ENCODE peak calls at places on chromosomes 16 and 17, in five cellular contexts. Z, G, E, Y and D are unnamed samples.

GRCh38 chr16:5653789-5654188 is 556.2 kb upstream of the EEF2KMT start:
- DNase-seq in Z (no peak), G (no peak), E (no peak), Y (no peak), D (no peak)

GRCh38 chr16:72997141-72997542 is 50.8 kb downstream of the ZFHX3 start:
- DNase-seq in Z (peak), G (peak), E (no peak), Y (peak), D (peak)

GRCh38 chr16:2237552-2238395 is 1.5 kb downstream of the DNASE1L2 start:
- DNase-seq in Z (no peak), G (no peak), E (peak), Y (no peak), D (no peak)

GRCh38 chr16:13305019-13305755 is 403.8 kb downstream of the SHISA9 start:
- DNase-seq in Z (no peak), G (no peak), E (no peak), Y (no peak), D (peak)

GRCh38 chr17:2737693-2738092 is 11.8 kb downstream of the CCDC92B start:
- DNase-seq in Z (no peak), G (no peak), E (no peak), Y (no peak), D (no peak)

GRCh38 chr16:55323637-55324490 is at the start of gene IRX6:
- DNase-seq in Z (no peak), G (no peak), E (peak), Y (no peak), D (peak)

GRCh38 chr16:58428621-58429557 is 36.6 kb downstream of the GINS3 start:
- DNase-seq in Z (no peak), G (no peak), E (no peak), Y (no peak), D (no peak)

GRCh38 chr16:85257483-85257882 is 145.2 kb upstream of the CIBAR2 start:
- DNase-seq in Z (no peak), G (no peak), E (no peak), Y (no peak), D (no peak)

GRCh38 chr17:62689441-62690167 is 62.1 kb downstream of the MRC2 start:
- DNase-seq in Z (no peak), G (no peak), E (no peak), Y (no peak), D (no peak)

GRCh38 chr16:28596840-28597691 is at the start of gene SULT1A2:
- DNase-seq in Z (no peak), G (no peak), E (peak), Y (peak), D (peak)

GRCh38 chr17:12024332-12024731 is 3.7 kb downstream of the MAP2K4 start:
- DNase-seq in Z (no peak), G (peak), E (no peak), Y (peak), D (peak)

GRCh38 chr16:3216263-3216640 is 18.7 kb downstream of the ZNF200 start:
- DNase-seq in Z (no peak), G (no peak), E (no peak), Y (no peak), D (no peak)

GRCh38 chr16:11079657-11080187 is 135.4 kb downstream of the CLEC16A start:
- DNase-seq in Z (no peak), G (peak), E (no peak), Y (peak), D (peak)

GRCh38 chr16:11498683-11499082 is 88.0 kb downstream of the LITAF start:
- DNase-seq in Z (no peak), G (no peak), E (no peak), Y (no peak), D (no peak)

GRCh38 chr17:62869885-62870580 is 61.9 kb upstream of the MARCHF10 start:
- DNase-seq in Z (no peak), G (peak), E (peak), Y (peak), D (no peak)

GRCh38 chr16:31451681-31452351 is 7.5 kb upstream of the ARMC5 start:
- DNase-seq in Z (no peak), G (peak), E (peak), Y (peak), D (peak)

GRCh38 chr16:85897384-85897783 is 1.6 kb upstream of the IRF8 start:
- DNase-seq in Z (no peak), G (no peak), E (no peak), Y (no peak), D (no peak)

GRCh38 chr16:19808061-19808621 is 76.5 kb downstream of the GPRC5B start:
- DNase-seq in Z (no peak), G (no peak), E (no peak), Y (no peak), D (no peak)

GRCh38 chr16:19396555-19397011 is 21.1 kb upstream of the TMC5 start:
- DNase-seq in Z (no peak), G (no peak), E (no peak), Y (no peak), D (peak)

GRCh38 chr16:15952265-15952711 is 2.9 kb downstream of the ABCC1 start:
- DNase-seq in Z (no peak), G (no peak), E (no peak), Y (no peak), D (no peak)

GRCh38 chr17:28133562-28133970 is 91.1 kb downstream of the NLK start:
- DNase-seq in Z (no peak), G (peak), E (no peak), Y (peak), D (peak)

GRCh38 chr16:3012828-3013420 is at the start of gene CLDN9:
- DNase-seq in Z (no peak), G (no peak), E (no peak), Y (no peak), D (no peak)

GRCh38 chr17:67489273-67489672 is 112.2 kb downstream of the PITPNC1 start:
- DNase-seq in Z (no peak), G (no peak), E (no peak), Y (no peak), D (no peak)

GRCh38 chr17:41024702-41025101 is 2.3 kb downstream of the KRTAP1-5 start:
- DNase-seq in Z (no peak), G (no peak), E (no peak), Y (no peak), D (no peak)

GRCh38 chr17:80771612-80772005 is 220.0 kb upstream of the CHMP6 start:
- DNase-seq in Z (no peak), G (no peak), E (no peak), Y (no peak), D (no peak)

GRCh38 chr16:20300312-20301097 is 26.8 kb downstream of the GP2 start:
- DNase-seq in Z (peak), G (peak), E (peak), Y (peak), D (peak)

GRCh38 chr16:84868829-84869457 is 49.2 kb downstream of the CRISPLD2 start:
- DNase-seq in Z (no peak), G (no peak), E (no peak), Y (no peak), D (no peak)

GRCh38 chr16:1310832-1311200 is 1.4 kb downstream of the UBE2I start:
- DNase-seq in Z (no peak), G (no peak), E (peak), Y (no peak), D (no peak)

GRCh38 chr17:27545562-27546229 is 85.3 kb upstream of the LGALS9 start:
- DNase-seq in Z (no peak), G (peak), E (peak), Y (no peak), D (no peak)

GRCh38 chr17:82687375-82687861 is 11.1 kb downstream of the RAB40B start:
- DNase-seq in Z (no peak), G (no peak), E (no peak), Y (no peak), D (no peak)

GRCh38 chr17:63361182-63361581 is 84.9 kb downstream of the CYB561 start:
- DNase-seq in Z (no peak), G (no peak), E (no peak), Y (no peak), D (no peak)

GRCh38 chr17:1414001-1414574 is 14.1 kb upstream of the YWHAE start:
- DNase-seq in Z (no peak), G (no peak), E (no peak), Y (no peak), D (no peak)

GRCh38 chr17:42142371-42142896 is 12.4 kb downstream of the RAB5C start:
- DNase-seq in Z (no peak), G (peak), E (peak), Y (peak), D (no peak)

GRCh38 chr17:74603032-74603635 is 11.1 kb upstream of the CD300LD start:
- DNase-seq in Z (no peak), G (no peak), E (no peak), Y (no peak), D (no peak)

GRCh38 chr16:53159781-53160436 is 105.1 kb downstream of the CHD9 start:
- DNase-seq in Z (peak), G (peak), E (peak), Y (peak), D (peak)

GRCh38 chr17:75380315-75380714 is 25.2 kb downstream of the GRB2 start:
- DNase-seq in Z (no peak), G (peak), E (no peak), Y (no peak), D (no peak)

GRCh38 chr17:19321481-19322128 is 40.9 kb downstream of the B9D1 start:
- DNase-seq in Z (no peak), G (no peak), E (no peak), Y (no peak), D (no peak)
- TF ChIP-seq CTCF in Z (no peak), G (peak), E (peak), Y (peak), D (no peak)

GRCh38 chr17:33335491-33336173 is 42.5 kb upstream of the ASIC2 start:
- DNase-seq in Z (no peak), G (no peak), E (peak), Y (no peak), D (no peak)
- TF ChIP-seq CTCF in Z (no peak), G (no peak), E (peak), Y (no peak), D (no peak)

GRCh38 chr17:7640783-7641182 is 9.9 kb upstream of the ATP1B2 start:
- DNase-seq in Z (no peak), G (no peak), E (no peak), Y (no peak), D (no peak)
- TF ChIP-seq CTCF in Z (no peak), G (no peak), E (no peak), Y (no peak), D (no peak)

GRCh38 chr16:9434659-9435058 is 343.2 kb downstream of the HAPSTR1 start:
- DNase-seq in Z (no peak), G (no peak), E (no peak), Y (no peak), D (no peak)
- TF ChIP-seq CTCF in Z (no peak), G (no peak), E (no peak), Y (no peak), D (no peak)

GRCh38 chr16:27202923-27203428 is 350 bp upstream of the KDM8 start:
- DNase-seq in Z (no peak), G (no peak), E (no peak), Y (no peak), D (no peak)

GRCh38 chr16:27199747-27200146 is 3.6 kb upstream of the KDM8 start:
- DNase-seq in Z (no peak), G (no peak), E (no peak), Y (no peak), D (no peak)

GRCh38 chr16:27205436-27206065 is 2.2 kb downstream of the KDM8 start:
- DNase-seq in Z (no peak), G (no peak), E (no peak), Y (no peak), D (no peak)

GRCh38 chr16:27204232-27204915 is 1.0 kb downstream of the KDM8 start:
- DNase-seq in Z (no peak), G (no peak), E (no peak), Y (no peak), D (no peak)

GRCh38 chr16:27203429-27204231 is at the start of gene KDM8:
- DNase-seq in Z (peak), G (peak), E (peak), Y (peak), D (peak)
- TF ChIP-seq CTCF in Z (no peak), G (no peak), E (no peak), Y (no peak), D (no peak)

GRCh38 chr17:56230660-56231059 is 77.4 kb downstream of the ANKFN1 start:
- DNase-seq in Z (no peak), G (peak), E (no peak), Y (peak), D (peak)

GRCh38 chr17:56231693-56232092 is 78.4 kb downstream of the ANKFN1 start:
- DNase-seq in Z (no peak), G (no peak), E (no peak), Y (no peak), D (no peak)
- TF ChIP-seq CTCF in Z (no peak), G (peak), E (no peak), Y (no peak), D (no peak)

GRCh38 chr16:75481475-75481874 is 13.8 kb downstream of the CHST6 start:
- DNase-seq in Z (no peak), G (no peak), E (no peak), Y (no peak), D (no peak)
- TF ChIP-seq CTCF in Z (no peak), G (no peak), E (no peak), Y (no peak), D (peak)

DNA sequence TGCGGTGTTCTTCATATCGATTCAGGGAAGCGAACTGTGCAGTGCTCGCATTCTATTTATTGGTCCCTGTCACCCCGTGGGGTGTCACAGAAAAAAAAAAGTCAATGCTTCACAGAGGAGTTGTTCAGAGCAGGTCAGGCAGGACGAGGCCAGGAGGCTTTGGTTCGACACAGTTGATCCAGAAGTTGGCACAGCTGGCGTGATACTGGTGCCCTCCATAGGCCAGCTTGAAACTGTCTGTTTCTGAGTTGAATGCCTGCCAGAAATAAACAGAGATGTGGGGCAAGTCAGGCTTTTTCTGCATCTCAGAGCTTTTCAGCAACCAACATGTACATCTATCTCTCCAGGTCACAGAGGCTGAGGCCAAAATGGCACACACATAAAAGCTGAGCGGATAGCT is 29.1 kb downstream of the DUSP14 start:
- DNase-seq in Z (no peak), G (peak), E (no peak), Y (no peak), D (peak)
- TF ChIP-seq CTCF in Z (no peak), G (no peak), E (no peak), Y (no peak), D (no peak)

GRCh38 chr17:79051306-79051705 is 23.3 kb upstream of the ENGASE start:
- DNase-seq in Z (no peak), G (no peak), E (no peak), Y (no peak), D (no peak)

GRCh38 chr17:79054200-79054599 is 20.4 kb upstream of the ENGASE start:
- DNase-seq in Z (no peak), G (peak), E (no peak), Y (no peak), D (no peak)

GRCh38 chr17:79055197-79055596 is 19.4 kb upstream of the ENGASE start:
- DNase-seq in Z (no peak), G (no peak), E (no peak), Y (no peak), D (no peak)

GRCh38 chr17:79052131-79052530 is 22.5 kb upstream of the ENGASE start:
- DNase-seq in Z (no peak), G (no peak), E (no peak), Y (no peak), D (no peak)

GRCh38 chr17:79053251-79053925 is 21.2 kb upstream of the ENGASE start:
- DNase-seq in Z (no peak), G (no peak), E (no peak), Y (peak), D (no peak)
- TF ChIP-seq CTCF in Z (no peak), G (no peak), E (no peak), Y (no peak), D (no peak)

GRCh38 chr17:9628509-9628908 is 16.8 kb upstream of the USP43 start:
- DNase-seq in Z (no peak), G (no peak), E (no peak), Y (no peak), D (peak)
- TF ChIP-seq CTCF in Z (no peak), G (no peak), E (no peak), Y (no peak), D (no peak)